ENCODE peak calls at places on chromosomes 16 and 17, in five cellular contexts. D is GM12878, Y is breast epithelium, N is SK-N-MC, S is HepG2. B is an unnamed sample.
A peak's percentile ranks its signal among the peaks of the same experiment; 100 is the strongest.

GRCh38 chr17:71187145-71187878 is 933.5 kb upstream of the SOX9 start:
- DNase-seq in D (no peak), Y (no peak), N (no peak), S (no peak), B (no peak)

GRCh38 chr17:10875984-10876555 is 38.2 kb upstream of the PIRT start:
- DNase-seq in N (no peak), D (no peak), Y (no peak), S (peak; percentile 40), B (peak; percentile 19)

GRCh38 chr16:17749706-17750105 is 278.9 kb upstream of the XYLT1 start:
- DNase-seq in N (no peak), Y (no peak), S (no peak), D (no peak), B (no peak)

GRCh38 chr17:4073983-4074830 is 68.6 kb downstream of the ZZEF1 start:
- DNase-seq in N (no peak), S (no peak), Y (no peak), D (peak; percentile 92), B (no peak)

GRCh38 chr17:17780941-17781590 is 55.7 kb downstream of the SREBF1 start:
- DNase-seq in Y (no peak), N (peak; percentile 39), S (no peak), D (no peak), B (no peak)

GRCh38 chr16:2708290-2708639 is 11.8 kb downstream of the PRSS27 start:
- DNase-seq in D (no peak), N (no peak), S (no peak), Y (no peak), B (no peak)

GRCh38 chr16:34054969-34055368 is 595.6 kb downstream of the TP53TG3F start:
- DNase-seq in D (no peak), Y (no peak), N (no peak), S (no peak), B (no peak)

GRCh38 chr16:55835578-55835977 is 2.7 kb upstream of the CES1 start:
- DNase-seq in S (peak; percentile 73), Y (no peak), N (no peak), D (no peak), B (peak; percentile 33)

GRCh38 chr16:17380613-17381012 is 90.1 kb downstream of the XYLT1 start:
- DNase-seq in Y (no peak), N (no peak), S (no peak), D (no peak), B (no peak)

GRCh38 chr16:78183886-78184553 is 84.6 kb downstream of the WWOX start:
- DNase-seq in S (no peak), D (no peak), N (no peak), Y (no peak), B (peak; percentile 16)

GRCh38 chr17:53090770-53091169 is 732.0 kb upstream of the KIF2B start:
- DNase-seq in Y (no peak), S (no peak), N (no peak), D (no peak), B (no peak)

GRCh38 chr16:57800213-57801097 is 1.8 kb downstream of the KIFC3 start:
- DNase-seq in S (no peak), Y (no peak), N (no peak), D (no peak), B (no peak)

GRCh38 chr16:15907863-15908478 is 19.6 kb upstream of the CEP20 start:
- DNase-seq in S (peak; percentile 89), D (peak; percentile 97), N (no peak), Y (no peak), B (no peak)

GRCh38 chr16:3022697-3023414 is 886 bp downstream of the HCFC1R1 start:
- DNase-seq in N (no peak), D (no peak), Y (no peak), S (no peak), B (no peak)

GRCh38 chr17:8312251-8312650 is 2.2 kb downstream of the ARHGEF15 start:
- DNase-seq in S (no peak), Y (no peak), N (no peak), D (no peak), B (no peak)

GRCh38 chr16:81855552-81856153 is 76.6 kb downstream of the PLCG2 start:
- DNase-seq in Y (no peak), D (no peak), S (no peak), N (no peak), B (no peak)

GRCh38 chr16:2178321-2179106 is 17.9 kb downstream of the CASKIN1 start:
- DNase-seq in D (no peak), Y (no peak), N (no peak), S (no peak), B (no peak)

GRCh38 chr17:19533718-19534561 is at the start of gene SLC47A1:
- DNase-seq in S (peak; percentile 58), D (no peak), N (no peak), Y (no peak), B (no peak)

GRCh38 chr17:14792751-14793150 is 472.4 kb downstream of the PMP22 start:
- DNase-seq in Y (peak; percentile 75), S (no peak), D (no peak), N (no peak), B (peak; percentile 80)

GRCh38 chr17:50381260-50381815 is 8.3 kb downstream of the EME1 start:
- DNase-seq in Y (no peak), S (no peak), D (no peak), N (no peak), B (no peak)

GRCh38 chr17:4152471-4152870 is 9.5 kb downstream of the CYB5D2 start:
- DNase-seq in Y (no peak), S (no peak), D (no peak), N (no peak), B (no peak)

GRCh38 chr17:83182620-83183063 is 103.2 kb downstream of the METRNL start:
- DNase-seq in S (no peak), D (no peak), N (no peak), Y (peak; percentile 50), B (no peak)

GRCh38 chr17:61384384-61385090 is 15.1 kb upstream of the TBX2 start:
- DNase-seq in D (no peak), N (no peak), Y (no peak), S (no peak), B (no peak)

GRCh38 chr17:34378664-34379101 is 15.7 kb upstream of the CCL1 start:
- DNase-seq in Y (no peak), N (no peak), D (peak; percentile 76), S (no peak), B (no peak)

GRCh38 chr17:64128787-64129514 is 993 bp downstream of the ERN1 start:
- DNase-seq in D (no peak), S (no peak), Y (peak; percentile 63), N (no peak), B (peak; percentile 46)

GRCh38 chr17:48612456-48612853 is 1.6 kb upstream of the HOXB7 start:
- DNase-seq in Y (no peak), S (no peak), N (no peak), D (no peak), B (no peak)

GRCh38 chr17:48614904-48615211 is 234 bp downstream of the HOXB8 start:
- DNase-seq in D (no peak), Y (no peak), N (no peak), S (no peak), B (no peak)

GRCh38 chr17:48615212-48615962 is at the start of gene HOXB8:
- DNase-seq in D (no peak), Y (no peak), S (no peak), N (no peak), B (no peak)

GRCh38 chr17:48612854-48613691 is 2.0 kb downstream of the HOXB8 start:
- DNase-seq in N (no peak), D (no peak), Y (no peak), S (peak; percentile 15), B (no peak)

DNA sequence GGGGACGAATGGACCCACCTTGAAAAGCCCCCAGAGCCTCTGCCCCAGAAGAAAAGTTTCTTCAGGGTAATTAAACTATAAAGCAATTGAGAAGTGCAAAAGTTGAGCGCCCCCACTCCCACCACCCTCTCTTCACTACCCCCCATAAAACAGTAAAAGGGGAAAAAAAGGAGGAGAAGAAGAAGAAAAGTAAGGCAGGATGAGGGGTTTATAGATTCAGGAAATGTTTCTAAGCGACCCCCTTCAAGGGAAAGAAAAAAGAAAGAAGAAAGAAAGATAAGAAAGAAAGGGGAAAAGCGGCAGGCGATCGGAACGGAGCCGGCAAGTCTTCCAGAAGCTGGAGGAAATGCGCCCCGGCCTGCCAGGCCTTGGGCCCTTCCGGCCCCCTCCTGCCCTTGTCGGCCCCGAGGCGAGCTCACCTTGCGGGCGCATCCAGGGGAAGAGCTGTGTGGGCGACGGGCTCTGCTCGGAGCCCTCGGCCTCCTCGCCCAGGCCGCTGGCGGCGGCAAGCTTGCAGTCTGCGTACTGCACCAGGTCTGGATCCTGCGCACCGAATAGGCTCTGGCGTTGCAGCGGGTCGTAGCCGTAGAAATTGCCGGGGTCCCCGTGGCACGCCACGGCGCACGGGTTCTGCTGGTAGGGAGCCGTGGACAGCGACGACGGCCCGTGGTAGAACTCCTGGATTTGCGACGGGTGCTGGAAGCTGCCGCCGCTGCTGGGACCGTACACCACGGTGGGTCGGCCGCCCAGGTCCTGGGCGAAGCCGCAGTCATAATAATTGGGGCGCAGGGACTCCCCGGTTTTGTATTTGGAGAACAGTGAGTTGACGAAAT is 1.0 kb downstream of the HOXB8 start:
- DNase-seq in S (no peak), Y (no peak), N (no peak), D (no peak), B (no peak)
- TF ChIP-seq POLR2AphosphoS5 in S (no peak), Y (no peak), N (no peak), D (no peak), B (no peak)

GRCh38 chr17:81254955-81255717 is 16.0 kb downstream of the NDUFAF8 start:
- DNase-seq in S (peak; percentile 45), N (no peak), D (no peak), Y (peak; percentile 81), B (peak; percentile 95)
- TF ChIP-seq POLR2AphosphoS5 in S (no peak), N (no peak), D (no peak), Y (no peak), B (peak; percentile 83)

GRCh38 chr17:82085931-82086764 is 11.9 kb downstream of the FASN start:
- DNase-seq in N (no peak), D (no peak), S (no peak), Y (no peak), B (no peak)
- TF ChIP-seq POLR2AphosphoS5 in N (no peak), D (no peak), S (no peak), Y (no peak), B (no peak)

GRCh38 chr17:38894276-38894675 is 24.4 kb downstream of the LASP1 start:
- DNase-seq in N (no peak), Y (no peak), D (no peak), S (no peak), B (no peak)

GRCh38 chr17:38897671-38898290 is 27.6 kb upstream of the LASP1NB start:
- DNase-seq in N (no peak), S (no peak), Y (no peak), D (no peak), B (no peak)

GRCh38 chr17:38898291-38898679 is 27.1 kb upstream of the LASP1NB start:
- DNase-seq in S (no peak), Y (no peak), N (no peak), D (no peak), B (no peak)

GRCh38 chr17:38897176-38897575 is 27.3 kb downstream of the LASP1 start:
- DNase-seq in N (no peak), Y (no peak), S (no peak), D (no peak), B (no peak)

DNA sequence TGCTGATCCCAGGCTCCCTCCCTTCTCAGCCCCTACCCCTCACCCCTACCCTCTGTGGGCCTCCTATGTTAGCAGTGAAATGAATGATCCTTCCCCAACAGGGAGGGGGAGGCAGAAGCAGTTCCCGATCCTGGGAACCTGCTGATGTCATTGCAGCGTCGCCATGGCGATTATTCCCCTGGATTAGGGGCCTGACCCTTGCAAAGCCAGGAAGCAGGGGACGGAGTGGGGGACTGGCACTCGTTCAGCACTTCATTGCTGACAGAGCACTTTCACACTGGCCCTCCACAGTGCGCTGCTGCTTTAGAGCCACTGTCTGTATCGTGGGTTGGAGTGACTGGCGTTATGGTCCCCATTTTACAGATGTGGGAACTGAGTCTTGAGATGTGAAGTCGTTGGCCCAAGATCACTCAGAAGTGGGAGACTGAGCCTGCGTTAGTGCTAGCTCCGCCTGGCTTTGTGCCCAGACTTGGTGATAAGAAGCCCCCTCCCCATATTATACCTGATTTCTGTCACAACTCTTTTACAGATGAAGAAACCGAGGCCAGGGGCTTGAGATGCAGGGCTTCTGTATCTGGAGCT is 26.6 kb downstream of the LASP1 start:
- DNase-seq in N (no peak), S (no peak), D (no peak), Y (no peak), B (no peak)
- TF ChIP-seq POLR2AphosphoS5 in N (no peak), S (no peak), D (no peak), Y (no peak), B (no peak)